ENCODE peak calls at places on chromosomes 7 and 10, in four cellular contexts. Y, G, D and R are unnamed samples.

GRCh38 chr10:87674963-87675362 is 15.3 kb downstream of the PAPSS2 start:
- DNase-seq in G (no peak), D (no peak), Y (no peak), R (no peak)

GRCh38 chr10:103630156-103630555 is 136.7 kb downstream of the NEURL1 start:
- DNase-seq in D (no peak), G (no peak), Y (no peak), R (no peak)

GRCh38 chr10:94409016-94409657 is 6.8 kb downstream of the TBC1D12 start:
- DNase-seq in D (no peak), Y (no peak), G (no peak), R (no peak)

GRCh38 chr7:17299477-17299991 is 1.1 kb downstream of the AHR start:
- DNase-seq in D (no peak), G (no peak), Y (no peak), R (no peak)

GRCh38 chr10:113552014-113552413 is 839 bp upstream of the HABP2 start:
- DNase-seq in G (no peak), D (no peak), Y (no peak), R (no peak)

GRCh38 chr10:96370575-96371157 is 11.9 kb upstream of the OPALIN start:
- DNase-seq in Y (peak; percentile 76), G (peak; percentile 63), D (peak; percentile 24), R (no peak)

GRCh38 chr10:78764846-78765430 is 303.8 kb upstream of the ZMIZ1 start:
- DNase-seq in G (no peak), D (no peak), Y (no peak), R (no peak)

GRCh38 chr10:89373916-89374711 is 3.7 kb upstream of the IFIT1B start:
- DNase-seq in Y (no peak), D (peak; percentile 93), G (peak; percentile 71), R (no peak)

GRCh38 chr7:45211066-45211465 is 53.5 kb downstream of the RAMP3 start:
- DNase-seq in D (no peak), G (no peak), Y (no peak), R (no peak)

GRCh38 chr10:122484276-122485060 is 23.1 kb downstream of the HTRA1 start:
- DNase-seq in Y (no peak), G (no peak), D (no peak), R (no peak)

GRCh38 chr10:48458662-48459048 is 146.2 kb downstream of the ARHGAP22 start:
- DNase-seq in D (no peak), Y (no peak), G (no peak), R (no peak)

GRCh38 chr7:87147500-87147899 is 4.8 kb upstream of the DMTF1 start:
- DNase-seq in D (no peak), G (no peak), Y (no peak), R (no peak)

GRCh38 chr7:113904521-113904920 is 14.3 kb downstream of the PPP1R3A start:
- DNase-seq in D (no peak), G (no peak), Y (no peak), R (no peak)

GRCh38 chr10:132263866-132264265 is 43.9 kb downstream of the STK32C start:
- DNase-seq in D (no peak), Y (no peak), G (no peak), R (no peak)

GRCh38 chr7:123798527-123799188 is 46.3 kb upstream of the HYAL4 start:
- DNase-seq in G (no peak), Y (no peak), D (no peak), R (no peak)

GRCh38 chr10:11713963-11714362 is 28.2 kb upstream of the ECHDC3 start:
- DNase-seq in D (no peak), G (no peak), Y (no peak), R (no peak)

GRCh38 chr7:42197391-42197790 is 39.6 kb downstream of the GLI3 start:
- DNase-seq in G (no peak), Y (no peak), D (no peak), R (no peak)

GRCh38 chr7:15625456-15625855 is 61.0 kb downstream of the MEOX2 start:
- DNase-seq in G (no peak), Y (no peak), D (no peak), R (no peak)

GRCh38 chr7:7203813-7204575 is 21.6 kb downstream of the C1GALT1 start:
- DNase-seq in Y (no peak), G (no peak), D (no peak), R (no peak)

GRCh38 chr10:74227697-74228424 is 76.8 kb downstream of the ADK start:
- DNase-seq in G (no peak), D (no peak), Y (no peak), R (peak; percentile 17)

GRCh38 chr7:1925349-1925748 is 255.3 kb downstream of the ELFN1 start:
- DNase-seq in D (peak; percentile 9), Y (no peak), G (peak; percentile 34), R (no peak)

GRCh38 chr10:127550861-127551260 is 1.8 kb downstream of the NPS start:
- DNase-seq in Y (no peak), D (no peak), G (no peak), R (no peak)

GRCh38 chr7:129831424-129832058 is 121.2 kb downstream of the UBE2H start:
- DNase-seq in Y (peak; percentile 71), D (peak; percentile 18), G (peak; percentile 37), R (no peak)

GRCh38 chr10:102431452-102432124 is 786 bp downstream of the CUEDC2 start:
- DNase-seq in G (peak; percentile 59), D (no peak), Y (no peak), R (no peak)

GRCh38 chr7:23106491-23106800 is 861 bp downstream of the KLHL7 start:
- DNase-seq in D (no peak), Y (no peak), G (no peak), R (no peak)
- TF ChIP-seq CHD4 in D (no peak), Y (no peak), G (no peak), R (no peak)

GRCh38 chr7:132709971-132710567 is 133.8 kb upstream of the PLXNA4 start:
- DNase-seq in D (peak; percentile 10), Y (no peak), G (peak; percentile 47), R (no peak)
- TF ChIP-seq CHD4 in D (no peak), Y (no peak), G (no peak), R (no peak)

GRCh38 chr7:135918134-135918533 is 59.0 kb downstream of the MTPN start:
- DNase-seq in G (no peak), D (no peak), Y (no peak), R (no peak)

GRCh38 chr7:135911091-135911490 is 66.1 kb downstream of the MTPN start:
- DNase-seq in D (no peak), G (peak; percentile 33), Y (no peak), R (no peak)

GRCh38 chr7:135913404-135913803 is 63.8 kb downstream of the MTPN start:
- DNase-seq in G (no peak), D (no peak), Y (no peak), R (no peak)

GRCh38 chr7:135917721-135918120 is 59.4 kb downstream of the MTPN start:
- DNase-seq in Y (no peak), D (no peak), G (no peak), R (no peak)

DNA sequence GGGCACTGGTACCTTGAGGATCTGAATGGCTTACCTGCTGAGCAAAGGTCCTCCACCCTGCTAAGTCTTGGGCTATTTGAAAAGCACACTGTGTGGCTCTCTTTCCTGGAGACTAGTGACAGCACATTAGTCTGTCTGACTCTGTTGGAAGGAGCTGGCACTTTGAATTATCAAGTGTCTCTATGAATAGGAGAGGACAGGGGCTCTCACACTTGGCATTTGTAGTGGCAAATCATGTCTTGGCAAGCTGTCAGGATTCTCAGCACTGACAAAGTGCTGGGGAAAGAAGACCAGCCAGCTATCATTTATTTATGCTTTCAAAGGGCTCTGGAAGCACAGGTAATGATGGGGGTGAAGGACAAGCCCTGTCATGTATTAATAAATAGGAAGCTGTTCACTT is 62.8 kb downstream of the MTPN start:
- DNase-seq in G (no peak), Y (no peak), D (no peak), R (no peak)
- TF ChIP-seq CHD4 in G (no peak), Y (no peak), D (no peak), R (no peak)

DNA sequence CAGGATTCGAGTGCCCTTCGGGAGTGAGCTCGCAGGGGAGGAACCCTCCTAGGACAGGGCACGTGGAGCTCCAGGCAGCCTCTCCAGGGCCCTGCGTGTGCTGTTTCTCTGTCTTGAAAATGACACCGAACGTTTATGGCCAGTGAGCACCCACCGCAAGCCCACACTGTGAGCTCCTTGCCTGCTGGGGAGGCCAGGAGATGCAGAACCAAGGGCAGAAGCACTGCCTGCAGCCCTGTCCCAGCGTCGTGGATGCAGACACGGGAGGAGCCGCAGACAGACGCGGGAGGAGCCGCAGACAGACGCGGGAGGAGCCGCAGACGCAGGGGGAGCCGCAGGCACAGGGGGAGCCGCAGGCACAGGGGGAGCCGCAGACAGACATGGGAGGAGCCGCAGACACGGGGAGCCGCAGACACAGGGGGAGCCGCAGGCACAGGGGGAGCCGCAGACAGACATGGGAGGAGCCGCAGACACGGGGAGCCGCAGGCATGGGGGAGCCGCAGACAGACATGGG is 314.4 kb downstream of the PTPRN2 start:
- DNase-seq in D (no peak), Y (no peak), G (no peak), R (no peak)
- TF ChIP-seq CHD4 in D (no peak), Y (no peak), G (no peak), R (no peak)

GRCh38 chr10:76939862-76940495 is 697.6 kb downstream of the KCNMA1 start:
- DNase-seq in G (no peak), Y (no peak), D (no peak), R (no peak)
- TF ChIP-seq CHD4 in G (no peak), Y (no peak), D (no peak), R (no peak)